ENCODE peak calls at places on chromosome 3, in six cellular contexts. One of them, this sample, is unnamed.

GRCh38 chr3:174270841-174271240 is 588.3 kb upstream of the NAALADL2 start:
- DNase-seq in fibroblast of the aortic adventitia: peak; percentile 59
- DNase-seq in naive thymus-derived CD4-positive, alpha-beta T cell: no peak
- DNase-seq in uterus: no peak
- DNase-seq in CD4-positive, alpha-beta memory T cell: no peak
- DNase-seq in A549: no peak
- DNase-seq in this sample: no peak

GRCh38 chr3:155416500-155417118 is 123.1 kb upstream of the STRIT1 start:
- DNase-seq in fibroblast of the aortic adventitia: peak; percentile 68
- DNase-seq in naive thymus-derived CD4-positive, alpha-beta T cell: no peak
- DNase-seq in uterus: no peak
- DNase-seq in CD4-positive, alpha-beta memory T cell: no peak
- DNase-seq in A549: peak; percentile 68
- DNase-seq in this sample: no peak

GRCh38 chr3:195081242-195081963 is 189.6 kb downstream of the XXYLT1 start:
- DNase-seq in fibroblast of the aortic adventitia: peak; percentile 62
- DNase-seq in naive thymus-derived CD4-positive, alpha-beta T cell: no peak
- DNase-seq in uterus: no peak
- DNase-seq in CD4-positive, alpha-beta memory T cell: no peak
- DNase-seq in A549: no peak
- DNase-seq in this sample: peak; percentile 31

GRCh38 chr3:52220380-52221026 is 4.9 kb downstream of the TLR9 start:
- DNase-seq in fibroblast of the aortic adventitia: peak; percentile 80
- DNase-seq in naive thymus-derived CD4-positive, alpha-beta T cell: peak; percentile 82
- DNase-seq in uterus: peak; percentile 89
- DNase-seq in CD4-positive, alpha-beta memory T cell: peak; percentile 83
- DNase-seq in A549: peak; percentile 62
- DNase-seq in this sample: peak; percentile 83

GRCh38 chr3:114827495-114827894 is 319.6 kb downstream of the ZBTB20 start:
- DNase-seq in fibroblast of the aortic adventitia: peak; percentile 65
- DNase-seq in naive thymus-derived CD4-positive, alpha-beta T cell: no peak
- DNase-seq in uterus: no peak
- DNase-seq in CD4-positive, alpha-beta memory T cell: peak; percentile 9
- DNase-seq in A549: peak; percentile 73
- DNase-seq in this sample: no peak

GRCh38 chr3:37075955-37076354 is 82.6 kb downstream of the MLH1 start:
- DNase-seq in fibroblast of the aortic adventitia: no peak
- DNase-seq in naive thymus-derived CD4-positive, alpha-beta T cell: no peak
- DNase-seq in uterus: no peak
- DNase-seq in CD4-positive, alpha-beta memory T cell: no peak
- DNase-seq in A549: no peak
- DNase-seq in this sample: no peak

GRCh38 chr3:113103588-113103987 is 107.8 kb upstream of the BOC start:
- DNase-seq in fibroblast of the aortic adventitia: no peak
- DNase-seq in naive thymus-derived CD4-positive, alpha-beta T cell: no peak
- DNase-seq in uterus: no peak
- DNase-seq in CD4-positive, alpha-beta memory T cell: no peak
- DNase-seq in A549: no peak
- DNase-seq in this sample: no peak

GRCh38 chr3:188233320-188233719 is 79.4 kb downstream of the LPP start:
- DNase-seq in fibroblast of the aortic adventitia: peak; percentile 55
- DNase-seq in naive thymus-derived CD4-positive, alpha-beta T cell: no peak
- DNase-seq in uterus: peak; percentile 64
- DNase-seq in CD4-positive, alpha-beta memory T cell: no peak
- DNase-seq in A549: no peak
- DNase-seq in this sample: no peak

GRCh38 chr3:189249987-189250386 is 78.2 kb downstream of the TPRG1 start:
- DNase-seq in fibroblast of the aortic adventitia: no peak
- DNase-seq in naive thymus-derived CD4-positive, alpha-beta T cell: no peak
- DNase-seq in uterus: no peak
- DNase-seq in CD4-positive, alpha-beta memory T cell: no peak
- DNase-seq in A549: no peak
- DNase-seq in this sample: no peak

GRCh38 chr3:150365132-150365604 is 42.9 kb upstream of the TSC22D2 start:
- DNase-seq in fibroblast of the aortic adventitia: peak; percentile 51
- DNase-seq in naive thymus-derived CD4-positive, alpha-beta T cell: no peak
- DNase-seq in uterus: no peak
- DNase-seq in CD4-positive, alpha-beta memory T cell: no peak
- DNase-seq in A549: no peak
- DNase-seq in this sample: no peak

GRCh38 chr3:50617096-50617791 is at the start of gene MAPKAPK3:
- DNase-seq in fibroblast of the aortic adventitia: no peak
- DNase-seq in naive thymus-derived CD4-positive, alpha-beta T cell: no peak
- DNase-seq in uterus: no peak
- DNase-seq in CD4-positive, alpha-beta memory T cell: no peak
- DNase-seq in A549: no peak
- DNase-seq in this sample: peak; percentile 64

GRCh38 chr3:134652409-134652831 is 1.6 kb upstream of the KY start:
- DNase-seq in fibroblast of the aortic adventitia: peak; percentile 90
- DNase-seq in naive thymus-derived CD4-positive, alpha-beta T cell: no peak
- DNase-seq in uterus: no peak
- DNase-seq in CD4-positive, alpha-beta memory T cell: no peak
- DNase-seq in A549: no peak
- DNase-seq in this sample: no peak

GRCh38 chr3:172211123-172211522 is 171.7 kb downstream of the FNDC3B start:
- DNase-seq in fibroblast of the aortic adventitia: no peak
- DNase-seq in naive thymus-derived CD4-positive, alpha-beta T cell: no peak
- DNase-seq in uterus: no peak
- DNase-seq in CD4-positive, alpha-beta memory T cell: no peak
- DNase-seq in A549: no peak
- DNase-seq in this sample: no peak

GRCh38 chr3:171379281-171379680 is 80.9 kb downstream of the TNIK start:
- DNase-seq in fibroblast of the aortic adventitia: peak; percentile 69
- DNase-seq in naive thymus-derived CD4-positive, alpha-beta T cell: no peak
- DNase-seq in uterus: no peak
- DNase-seq in CD4-positive, alpha-beta memory T cell: no peak
- DNase-seq in A549: no peak
- DNase-seq in this sample: no peak

GRCh38 chr3:150073031-150073430 is 102.3 kb upstream of the PFN2 start:
- DNase-seq in fibroblast of the aortic adventitia: no peak
- DNase-seq in naive thymus-derived CD4-positive, alpha-beta T cell: no peak
- DNase-seq in uterus: no peak
- DNase-seq in CD4-positive, alpha-beta memory T cell: no peak
- DNase-seq in A549: no peak
- DNase-seq in this sample: no peak

GRCh38 chr3:4078903-4079302 is 224.3 kb upstream of the SETMAR start:
- DNase-seq in fibroblast of the aortic adventitia: no peak
- DNase-seq in naive thymus-derived CD4-positive, alpha-beta T cell: no peak
- DNase-seq in uterus: no peak
- DNase-seq in CD4-positive, alpha-beta memory T cell: no peak
- DNase-seq in A549: no peak
- DNase-seq in this sample: no peak

GRCh38 chr3:9916734-9917680 is at the start of gene IL17RC:
- DNase-seq in fibroblast of the aortic adventitia: peak; percentile 83
- DNase-seq in naive thymus-derived CD4-positive, alpha-beta T cell: peak; percentile 9
- DNase-seq in uterus: peak; percentile 96
- DNase-seq in CD4-positive, alpha-beta memory T cell: no peak
- DNase-seq in A549: peak; percentile 83
- DNase-seq in this sample: peak; percentile 90

GRCh38 chr3:5479229-5479799 is 291.8 kb downstream of the EDEM1 start:
- DNase-seq in fibroblast of the aortic adventitia: peak; percentile 0
- DNase-seq in naive thymus-derived CD4-positive, alpha-beta T cell: no peak
- DNase-seq in uterus: no peak
- DNase-seq in CD4-positive, alpha-beta memory T cell: no peak
- DNase-seq in A549: peak; percentile 10
- DNase-seq in this sample: no peak

GRCh38 chr3:170953736-170954135 is 45.3 kb upstream of the EIF5A2 start:
- DNase-seq in fibroblast of the aortic adventitia: no peak
- DNase-seq in naive thymus-derived CD4-positive, alpha-beta T cell: no peak
- DNase-seq in uterus: no peak
- DNase-seq in CD4-positive, alpha-beta memory T cell: no peak
- DNase-seq in A549: no peak
- DNase-seq in this sample: no peak

GRCh38 chr3:102225407-102226132 is 209.2 kb upstream of the ZPLD1 start:
- DNase-seq in fibroblast of the aortic adventitia: peak; percentile 89
- DNase-seq in naive thymus-derived CD4-positive, alpha-beta T cell: peak; percentile 52
- DNase-seq in uterus: peak; percentile 17
- DNase-seq in CD4-positive, alpha-beta memory T cell: peak; percentile 37
- DNase-seq in A549: peak; percentile 80
- DNase-seq in this sample: no peak

GRCh38 chr3:129000742-129001100 is 383 bp upstream of the EFCC1 start:
- DNase-seq in fibroblast of the aortic adventitia: no peak
- DNase-seq in naive thymus-derived CD4-positive, alpha-beta T cell: no peak
- DNase-seq in uterus: no peak
- DNase-seq in CD4-positive, alpha-beta memory T cell: no peak
- DNase-seq in A549: no peak
- DNase-seq in this sample: no peak

GRCh38 chr3:134375542-134376384 is 1.5 kb upstream of the AMOTL2 start:
- DNase-seq in fibroblast of the aortic adventitia: no peak
- DNase-seq in naive thymus-derived CD4-positive, alpha-beta T cell: no peak
- DNase-seq in uterus: no peak
- DNase-seq in CD4-positive, alpha-beta memory T cell: no peak
- DNase-seq in A549: no peak
- DNase-seq in this sample: no peak

GRCh38 chr3:166444336-166444735 is 607.1 kb upstream of the BCHE start:
- DNase-seq in fibroblast of the aortic adventitia: no peak
- DNase-seq in naive thymus-derived CD4-positive, alpha-beta T cell: no peak
- DNase-seq in uterus: no peak
- DNase-seq in CD4-positive, alpha-beta memory T cell: no peak
- DNase-seq in A549: no peak
- DNase-seq in this sample: no peak

DNA sequence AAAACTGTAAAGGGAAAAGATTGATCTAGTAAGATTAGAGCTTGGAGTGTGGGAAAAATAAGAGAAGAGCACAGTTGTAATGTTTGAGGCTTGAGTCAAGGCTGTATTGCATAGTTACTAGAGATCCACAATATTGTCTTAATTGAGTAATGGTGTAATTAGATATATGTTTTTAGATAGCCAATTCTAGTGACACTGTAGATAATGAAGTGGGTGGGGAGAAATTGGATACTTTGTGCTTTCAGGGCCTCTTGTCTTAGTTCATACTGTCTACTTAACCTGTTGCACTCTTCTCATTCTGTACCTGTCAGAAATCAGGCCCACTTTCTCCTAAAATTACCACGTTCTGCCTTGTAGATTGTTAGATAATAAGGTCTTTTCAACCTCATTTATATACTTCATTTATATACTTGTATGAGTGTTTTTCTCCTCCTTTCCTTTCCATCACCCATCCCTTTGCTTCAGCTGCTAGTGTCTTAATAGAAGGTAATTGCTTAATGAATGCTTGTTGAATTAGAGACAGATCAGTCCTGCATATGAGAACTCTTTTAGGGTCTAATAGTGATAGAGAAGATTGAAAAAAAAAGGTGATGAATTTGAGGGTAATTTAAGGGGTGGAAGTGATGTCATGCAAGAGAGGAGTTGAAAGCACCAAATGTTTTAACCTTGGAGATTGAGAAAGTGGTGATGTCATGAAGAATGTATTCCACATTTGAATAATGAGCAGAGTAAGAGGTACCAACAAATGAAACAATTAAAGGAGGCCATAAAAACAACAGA is 32.0 kb downstream of the PIK3CA start:
- DNase-seq in fibroblast of the aortic adventitia: peak; percentile 25
- DNase-seq in naive thymus-derived CD4-positive, alpha-beta T cell: no peak
- DNase-seq in uterus: no peak
- DNase-seq in CD4-positive, alpha-beta memory T cell: peak; percentile 5
- DNase-seq in A549: no peak
- DNase-seq in this sample: no peak
- H3K4me3 ChIP-seq in fibroblast of the aortic adventitia: no peak overlapping the region
- H3K4me3 ChIP-seq in naive thymus-derived CD4-positive, alpha-beta T cell: no peak overlapping the region
- H3K4me3 ChIP-seq in uterus: no peak overlapping the region
- H3K4me3 ChIP-seq in CD4-positive, alpha-beta memory T cell: no peak overlapping the region
- H3K4me3 ChIP-seq in A549: no peak overlapping the region
- H3K4me3 ChIP-seq in this sample: no peak overlapping the region

DNA sequence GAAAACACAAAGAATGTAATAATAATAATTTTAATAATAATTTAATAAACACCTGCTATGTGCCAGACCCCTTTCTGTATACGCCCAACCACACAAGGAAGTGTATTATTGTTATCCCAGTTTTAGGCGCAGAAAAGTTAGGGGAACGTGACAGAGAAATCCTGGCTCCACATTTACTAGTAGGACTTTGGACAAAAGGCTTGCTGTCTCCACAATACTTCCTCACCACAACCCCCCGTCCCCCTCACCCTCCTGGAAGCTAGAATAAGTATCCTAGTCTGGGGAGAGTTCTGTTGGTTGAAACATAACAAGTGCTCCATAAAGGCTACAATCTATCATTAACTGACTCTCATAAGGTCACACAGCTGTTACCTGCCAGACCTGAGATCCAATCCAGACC is 484 bp upstream of the IL17RD start:
- DNase-seq in fibroblast of the aortic adventitia: no peak
- DNase-seq in naive thymus-derived CD4-positive, alpha-beta T cell: no peak
- DNase-seq in uterus: no peak
- DNase-seq in CD4-positive, alpha-beta memory T cell: no peak
- DNase-seq in A549: no peak
- DNase-seq in this sample: no peak
- H3K4me3 ChIP-seq in fibroblast of the aortic adventitia: no peak overlapping the region
- H3K4me3 ChIP-seq in naive thymus-derived CD4-positive, alpha-beta T cell: no peak overlapping the region
- H3K4me3 ChIP-seq in uterus: no peak overlapping the region
- H3K4me3 ChIP-seq in CD4-positive, alpha-beta memory T cell: no peak overlapping the region
- H3K4me3 ChIP-seq in A549: peak overlapping the region; percentile 68
- H3K4me3 ChIP-seq in this sample: peak overlapping the region; percentile 83

GRCh38 chr3:27484002-27484844 is at the start of gene SLC4A7:
- DNase-seq in fibroblast of the aortic adventitia: peak; percentile 93
- DNase-seq in naive thymus-derived CD4-positive, alpha-beta T cell: peak; percentile 96
- DNase-seq in uterus: peak; percentile 97
- DNase-seq in CD4-positive, alpha-beta memory T cell: peak; percentile 98
- DNase-seq in A549: peak; percentile 97
- DNase-seq in this sample: peak; percentile 99

GRCh38 chr3:27485853-27486252 is 1.7 kb upstream of the SLC4A7 start:
- DNase-seq in fibroblast of the aortic adventitia: no peak
- DNase-seq in naive thymus-derived CD4-positive, alpha-beta T cell: no peak
- DNase-seq in uterus: no peak
- DNase-seq in CD4-positive, alpha-beta memory T cell: no peak
- DNase-seq in A549: no peak
- DNase-seq in this sample: no peak

GRCh38 chr3:27488821-27489220 is 4.6 kb upstream of the SLC4A7 start:
- DNase-seq in fibroblast of the aortic adventitia: no peak
- DNase-seq in naive thymus-derived CD4-positive, alpha-beta T cell: no peak
- DNase-seq in uterus: no peak
- DNase-seq in CD4-positive, alpha-beta memory T cell: no peak
- DNase-seq in A549: no peak
- DNase-seq in this sample: no peak

GRCh38 chr3:27486328-27486727 is 2.1 kb upstream of the SLC4A7 start:
- DNase-seq in fibroblast of the aortic adventitia: no peak
- DNase-seq in naive thymus-derived CD4-positive, alpha-beta T cell: no peak
- DNase-seq in uterus: no peak
- DNase-seq in CD4-positive, alpha-beta memory T cell: no peak
- DNase-seq in A549: no peak
- DNase-seq in this sample: peak; percentile 56

DNA sequence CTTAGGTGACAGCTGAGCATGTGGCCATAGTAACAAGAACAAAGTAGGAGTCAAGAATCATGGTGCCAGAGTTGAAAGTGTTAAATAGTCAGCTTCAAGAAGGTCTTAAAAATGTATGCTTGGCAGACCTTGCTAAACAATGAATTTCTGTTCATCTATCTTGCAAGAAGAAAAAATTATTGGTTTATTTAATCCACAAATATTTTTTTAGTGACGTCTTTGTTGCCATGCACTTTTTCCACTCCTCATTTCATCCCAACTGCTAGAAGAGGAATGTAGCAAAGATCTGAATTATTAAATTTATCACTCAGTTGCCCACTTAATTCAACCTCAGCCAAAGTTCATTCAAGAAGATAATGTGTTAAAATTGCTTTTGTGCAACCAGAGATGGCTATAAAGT is 3.2 kb upstream of the SLC4A7 start:
- DNase-seq in fibroblast of the aortic adventitia: peak; percentile 36
- DNase-seq in naive thymus-derived CD4-positive, alpha-beta T cell: no peak
- DNase-seq in uterus: no peak
- DNase-seq in CD4-positive, alpha-beta memory T cell: no peak
- DNase-seq in A549: no peak
- DNase-seq in this sample: no peak
- H3K4me3 ChIP-seq in fibroblast of the aortic adventitia: no peak overlapping the region
- H3K4me3 ChIP-seq in naive thymus-derived CD4-positive, alpha-beta T cell: no peak overlapping the region
- H3K4me3 ChIP-seq in uterus: no peak overlapping the region
- H3K4me3 ChIP-seq in CD4-positive, alpha-beta memory T cell: no peak overlapping the region
- H3K4me3 ChIP-seq in A549: no peak overlapping the region
- H3K4me3 ChIP-seq in this sample: no peak overlapping the region

GRCh38 chr3:39196034-39196433 is 3.6 kb upstream of the XIRP1 start:
- DNase-seq in fibroblast of the aortic adventitia: no peak
- DNase-seq in naive thymus-derived CD4-positive, alpha-beta T cell: no peak
- DNase-seq in uterus: no peak
- DNase-seq in CD4-positive, alpha-beta memory T cell: no peak
- DNase-seq in A549: no peak
- DNase-seq in this sample: no peak
- H3K4me3 ChIP-seq in fibroblast of the aortic adventitia: no peak overlapping the region
- H3K4me3 ChIP-seq in naive thymus-derived CD4-positive, alpha-beta T cell: no peak overlapping the region
- H3K4me3 ChIP-seq in uterus: no peak overlapping the region
- H3K4me3 ChIP-seq in CD4-positive, alpha-beta memory T cell: no peak overlapping the region
- H3K4me3 ChIP-seq in A549: no peak overlapping the region
- H3K4me3 ChIP-seq in this sample: no peak overlapping the region